ENCODE peak calls at places on chromosomes 16 and 17, in nine cellular contexts. One of them, this sample, is unnamed.

GRCh38 chr17:752620-753219 is 656 bp upstream of the GEMIN4 start:
- DNase-seq in non-pigmented ciliary epithelial cell: no peak
- DNase-seq in Daoy: peak
- DNase-seq in globus pallidus: no peak
- DNase-seq in stimulated activated CD4-positive, alpha-beta T cell treated with anti-CD3 and anti-CD28 coated beads, Interleukin-2, amount 100 ng/mL, for 24 hours: no peak
- DNase-seq in stimulated activated CD8-positive, alpha-beta memory T cell treated with anti-CD3 and anti-CD28 coated beads, Interleukin-12 subunit alpha, Interleukin-12 subunit beta, amount 100 ng/mL, for 1 hour: no peak
- DNase-seq in fibroblast of lung: peak
- DNase-seq in cardiac septum: no peak
- DNase-seq in effector CD8-positive, alpha-beta T cell: no peak
- DNase-seq in this sample: no peak

GRCh38 chr17:40284085-40284713 is 3.5 kb upstream of the CDC6 start:
- DNase-seq in stimulated activated CD8-positive, alpha-beta memory T cell treated with anti-CD3 and anti-CD28 coated beads, Interleukin-12 subunit alpha, Interleukin-12 subunit beta, amount 100 ng/mL, for 1 hour: no peak
- DNase-seq in cardiac septum: peak
- DNase-seq in fibroblast of lung: peak
- DNase-seq in effector CD8-positive, alpha-beta T cell: no peak
- DNase-seq in non-pigmented ciliary epithelial cell: peak
- DNase-seq in Daoy: peak
- DNase-seq in globus pallidus: no peak
- DNase-seq in stimulated activated CD4-positive, alpha-beta T cell treated with anti-CD3 and anti-CD28 coated beads, Interleukin-2, amount 100 ng/mL, for 24 hours: no peak
- DNase-seq in this sample: peak

GRCh38 chr17:58412910-58413630 is 4.3 kb downstream of the RNF43 start:
- DNase-seq in globus pallidus: no peak
- DNase-seq in cardiac septum: no peak
- DNase-seq in Daoy: peak
- DNase-seq in stimulated activated CD8-positive, alpha-beta memory T cell treated with anti-CD3 and anti-CD28 coated beads, Interleukin-12 subunit alpha, Interleukin-12 subunit beta, amount 100 ng/mL, for 1 hour: no peak
- DNase-seq in stimulated activated CD4-positive, alpha-beta T cell treated with anti-CD3 and anti-CD28 coated beads, Interleukin-2, amount 100 ng/mL, for 24 hours: no peak
- DNase-seq in fibroblast of lung: no peak
- DNase-seq in non-pigmented ciliary epithelial cell: no peak
- DNase-seq in effector CD8-positive, alpha-beta T cell: no peak
- DNase-seq in this sample: no peak

GRCh38 chr17:80116276-80116922 is 15.0 kb downstream of the GAA start:
- DNase-seq in stimulated activated CD8-positive, alpha-beta memory T cell treated with anti-CD3 and anti-CD28 coated beads, Interleukin-12 subunit alpha, Interleukin-12 subunit beta, amount 100 ng/mL, for 1 hour: no peak
- DNase-seq in non-pigmented ciliary epithelial cell: no peak
- DNase-seq in fibroblast of lung: no peak
- DNase-seq in globus pallidus: no peak
- DNase-seq in Daoy: no peak
- DNase-seq in stimulated activated CD4-positive, alpha-beta T cell treated with anti-CD3 and anti-CD28 coated beads, Interleukin-2, amount 100 ng/mL, for 24 hours: no peak
- DNase-seq in cardiac septum: no peak
- DNase-seq in effector CD8-positive, alpha-beta T cell: no peak
- DNase-seq in this sample: no peak

GRCh38 chr17:7843536-7844291 is 9.7 kb downstream of the KDM6B start:
- DNase-seq in effector CD8-positive, alpha-beta T cell: peak
- DNase-seq in globus pallidus: peak
- DNase-seq in Daoy: peak
- DNase-seq in non-pigmented ciliary epithelial cell: no peak
- DNase-seq in cardiac septum: peak
- DNase-seq in fibroblast of lung: peak
- DNase-seq in stimulated activated CD4-positive, alpha-beta T cell treated with anti-CD3 and anti-CD28 coated beads, Interleukin-2, amount 100 ng/mL, for 24 hours: peak
- DNase-seq in stimulated activated CD8-positive, alpha-beta memory T cell treated with anti-CD3 and anti-CD28 coated beads, Interleukin-12 subunit alpha, Interleukin-12 subunit beta, amount 100 ng/mL, for 1 hour: peak
- DNase-seq in this sample: peak

GRCh38 chr16:4803479-4804243 is 1.2 kb upstream of the ROGDI start:
- DNase-seq in stimulated activated CD4-positive, alpha-beta T cell treated with anti-CD3 and anti-CD28 coated beads, Interleukin-2, amount 100 ng/mL, for 24 hours: no peak
- DNase-seq in fibroblast of lung: no peak
- DNase-seq in Daoy: no peak
- DNase-seq in globus pallidus: no peak
- DNase-seq in effector CD8-positive, alpha-beta T cell: no peak
- DNase-seq in non-pigmented ciliary epithelial cell: no peak
- DNase-seq in stimulated activated CD8-positive, alpha-beta memory T cell treated with anti-CD3 and anti-CD28 coated beads, Interleukin-12 subunit alpha, Interleukin-12 subunit beta, amount 100 ng/mL, for 1 hour: no peak
- DNase-seq in cardiac septum: no peak
- DNase-seq in this sample: no peak

GRCh38 chr16:2473999-2474876 is 689 bp upstream of the TBC1D24 start:
- DNase-seq in stimulated activated CD8-positive, alpha-beta memory T cell treated with anti-CD3 and anti-CD28 coated beads, Interleukin-12 subunit alpha, Interleukin-12 subunit beta, amount 100 ng/mL, for 1 hour: no peak
- DNase-seq in stimulated activated CD4-positive, alpha-beta T cell treated with anti-CD3 and anti-CD28 coated beads, Interleukin-2, amount 100 ng/mL, for 24 hours: peak
- DNase-seq in Daoy: no peak
- DNase-seq in effector CD8-positive, alpha-beta T cell: peak
- DNase-seq in non-pigmented ciliary epithelial cell: no peak
- DNase-seq in fibroblast of lung: peak
- DNase-seq in globus pallidus: no peak
- DNase-seq in cardiac septum: no peak
- DNase-seq in this sample: no peak

GRCh38 chr16:77822656-77823055 is 34.3 kb downstream of the VAT1L start:
- DNase-seq in stimulated activated CD4-positive, alpha-beta T cell treated with anti-CD3 and anti-CD28 coated beads, Interleukin-2, amount 100 ng/mL, for 24 hours: no peak
- DNase-seq in stimulated activated CD8-positive, alpha-beta memory T cell treated with anti-CD3 and anti-CD28 coated beads, Interleukin-12 subunit alpha, Interleukin-12 subunit beta, amount 100 ng/mL, for 1 hour: no peak
- DNase-seq in non-pigmented ciliary epithelial cell: no peak
- DNase-seq in Daoy: no peak
- DNase-seq in globus pallidus: no peak
- DNase-seq in effector CD8-positive, alpha-beta T cell: no peak
- DNase-seq in fibroblast of lung: no peak
- DNase-seq in cardiac septum: no peak
- DNase-seq in this sample: no peak

GRCh38 chr16:75758215-75758614 is 31.9 kb upstream of the CPHXL start:
- DNase-seq in cardiac septum: no peak
- DNase-seq in Daoy: peak
- DNase-seq in effector CD8-positive, alpha-beta T cell: no peak
- DNase-seq in globus pallidus: no peak
- DNase-seq in stimulated activated CD8-positive, alpha-beta memory T cell treated with anti-CD3 and anti-CD28 coated beads, Interleukin-12 subunit alpha, Interleukin-12 subunit beta, amount 100 ng/mL, for 1 hour: no peak
- DNase-seq in stimulated activated CD4-positive, alpha-beta T cell treated with anti-CD3 and anti-CD28 coated beads, Interleukin-2, amount 100 ng/mL, for 24 hours: no peak
- DNase-seq in fibroblast of lung: peak
- DNase-seq in non-pigmented ciliary epithelial cell: peak
- DNase-seq in this sample: no peak

GRCh38 chr17:81519284-81520020 is 6.9 kb upstream of the ACTG1 start:
- DNase-seq in Daoy: peak
- DNase-seq in fibroblast of lung: no peak
- DNase-seq in stimulated activated CD8-positive, alpha-beta memory T cell treated with anti-CD3 and anti-CD28 coated beads, Interleukin-12 subunit alpha, Interleukin-12 subunit beta, amount 100 ng/mL, for 1 hour: peak
- DNase-seq in globus pallidus: no peak
- DNase-seq in effector CD8-positive, alpha-beta T cell: peak
- DNase-seq in stimulated activated CD4-positive, alpha-beta T cell treated with anti-CD3 and anti-CD28 coated beads, Interleukin-2, amount 100 ng/mL, for 24 hours: peak
- DNase-seq in non-pigmented ciliary epithelial cell: no peak
- DNase-seq in cardiac septum: peak
- DNase-seq in this sample: no peak

GRCh38 chr17:51590071-51590470 is 329.7 kb downstream of the UTP18 start:
- DNase-seq in effector CD8-positive, alpha-beta T cell: no peak
- DNase-seq in non-pigmented ciliary epithelial cell: no peak
- DNase-seq in cardiac septum: no peak
- DNase-seq in Daoy: no peak
- DNase-seq in globus pallidus: peak
- DNase-seq in fibroblast of lung: no peak
- DNase-seq in stimulated activated CD8-positive, alpha-beta memory T cell treated with anti-CD3 and anti-CD28 coated beads, Interleukin-12 subunit alpha, Interleukin-12 subunit beta, amount 100 ng/mL, for 1 hour: no peak
- DNase-seq in stimulated activated CD4-positive, alpha-beta T cell treated with anti-CD3 and anti-CD28 coated beads, Interleukin-2, amount 100 ng/mL, for 24 hours: no peak
- DNase-seq in this sample: no peak

GRCh38 chr17:15261063-15261817 is 3.9 kb downstream of the PMP22 start:
- DNase-seq in globus pallidus: peak
- DNase-seq in fibroblast of lung: peak
- DNase-seq in effector CD8-positive, alpha-beta T cell: no peak
- DNase-seq in stimulated activated CD8-positive, alpha-beta memory T cell treated with anti-CD3 and anti-CD28 coated beads, Interleukin-12 subunit alpha, Interleukin-12 subunit beta, amount 100 ng/mL, for 1 hour: no peak
- DNase-seq in non-pigmented ciliary epithelial cell: no peak
- DNase-seq in stimulated activated CD4-positive, alpha-beta T cell treated with anti-CD3 and anti-CD28 coated beads, Interleukin-2, amount 100 ng/mL, for 24 hours: no peak
- DNase-seq in Daoy: peak
- DNase-seq in cardiac septum: no peak
- DNase-seq in this sample: peak

GRCh38 chr16:27286446-27286845 is 17.9 kb upstream of the NSMCE1 start:
- DNase-seq in cardiac septum: no peak
- DNase-seq in stimulated activated CD8-positive, alpha-beta memory T cell treated with anti-CD3 and anti-CD28 coated beads, Interleukin-12 subunit alpha, Interleukin-12 subunit beta, amount 100 ng/mL, for 1 hour: no peak
- DNase-seq in effector CD8-positive, alpha-beta T cell: no peak
- DNase-seq in globus pallidus: peak
- DNase-seq in stimulated activated CD4-positive, alpha-beta T cell treated with anti-CD3 and anti-CD28 coated beads, Interleukin-2, amount 100 ng/mL, for 24 hours: no peak
- DNase-seq in non-pigmented ciliary epithelial cell: peak
- DNase-seq in fibroblast of lung: peak
- DNase-seq in Daoy: peak
- DNase-seq in this sample: no peak

GRCh38 chr16:83200005-83200779 is 573.4 kb downstream of the CDH13 start:
- DNase-seq in fibroblast of lung: peak
- DNase-seq in Daoy: peak
- DNase-seq in non-pigmented ciliary epithelial cell: no peak
- DNase-seq in cardiac septum: no peak
- DNase-seq in stimulated activated CD8-positive, alpha-beta memory T cell treated with anti-CD3 and anti-CD28 coated beads, Interleukin-12 subunit alpha, Interleukin-12 subunit beta, amount 100 ng/mL, for 1 hour: no peak
- DNase-seq in effector CD8-positive, alpha-beta T cell: no peak
- DNase-seq in stimulated activated CD4-positive, alpha-beta T cell treated with anti-CD3 and anti-CD28 coated beads, Interleukin-2, amount 100 ng/mL, for 24 hours: no peak
- DNase-seq in globus pallidus: peak
- DNase-seq in this sample: no peak

GRCh38 chr17:27466376-27466747 is 10.1 kb downstream of the KSR1 start:
- DNase-seq in stimulated activated CD8-positive, alpha-beta memory T cell treated with anti-CD3 and anti-CD28 coated beads, Interleukin-12 subunit alpha, Interleukin-12 subunit beta, amount 100 ng/mL, for 1 hour: no peak
- DNase-seq in effector CD8-positive, alpha-beta T cell: no peak
- DNase-seq in Daoy: no peak
- DNase-seq in fibroblast of lung: no peak
- DNase-seq in globus pallidus: no peak
- DNase-seq in cardiac septum: no peak
- DNase-seq in non-pigmented ciliary epithelial cell: no peak
- DNase-seq in stimulated activated CD4-positive, alpha-beta T cell treated with anti-CD3 and anti-CD28 coated beads, Interleukin-2, amount 100 ng/mL, for 24 hours: no peak
- DNase-seq in this sample: no peak

GRCh38 chr17:62140836-62141235 is 75.8 kb upstream of the MED13 start:
- DNase-seq in non-pigmented ciliary epithelial cell: no peak
- DNase-seq in globus pallidus: no peak
- DNase-seq in fibroblast of lung: no peak
- DNase-seq in stimulated activated CD4-positive, alpha-beta T cell treated with anti-CD3 and anti-CD28 coated beads, Interleukin-2, amount 100 ng/mL, for 24 hours: no peak
- DNase-seq in Daoy: no peak
- DNase-seq in cardiac septum: no peak
- DNase-seq in stimulated activated CD8-positive, alpha-beta memory T cell treated with anti-CD3 and anti-CD28 coated beads, Interleukin-12 subunit alpha, Interleukin-12 subunit beta, amount 100 ng/mL, for 1 hour: no peak
- DNase-seq in effector CD8-positive, alpha-beta T cell: no peak
- DNase-seq in this sample: no peak

GRCh38 chr17:83054518-83055125 is 24.8 kb upstream of the METRNL start:
- DNase-seq in cardiac septum: peak
- DNase-seq in stimulated activated CD4-positive, alpha-beta T cell treated with anti-CD3 and anti-CD28 coated beads, Interleukin-2, amount 100 ng/mL, for 24 hours: peak
- DNase-seq in Daoy: no peak
- DNase-seq in effector CD8-positive, alpha-beta T cell: no peak
- DNase-seq in non-pigmented ciliary epithelial cell: no peak
- DNase-seq in stimulated activated CD8-positive, alpha-beta memory T cell treated with anti-CD3 and anti-CD28 coated beads, Interleukin-12 subunit alpha, Interleukin-12 subunit beta, amount 100 ng/mL, for 1 hour: no peak
- DNase-seq in globus pallidus: no peak
- DNase-seq in fibroblast of lung: no peak
- DNase-seq in this sample: peak

GRCh38 chr17:4406386-4406785 is 27.4 kb upstream of the SPNS3 start:
- DNase-seq in fibroblast of lung: no peak
- DNase-seq in stimulated activated CD8-positive, alpha-beta memory T cell treated with anti-CD3 and anti-CD28 coated beads, Interleukin-12 subunit alpha, Interleukin-12 subunit beta, amount 100 ng/mL, for 1 hour: no peak
- DNase-seq in effector CD8-positive, alpha-beta T cell: no peak
- DNase-seq in stimulated activated CD4-positive, alpha-beta T cell treated with anti-CD3 and anti-CD28 coated beads, Interleukin-2, amount 100 ng/mL, for 24 hours: no peak
- DNase-seq in Daoy: no peak
- DNase-seq in globus pallidus: no peak
- DNase-seq in non-pigmented ciliary epithelial cell: no peak
- DNase-seq in cardiac septum: no peak
- DNase-seq in this sample: no peak

GRCh38 chr17:72560303-72561247 is 439.8 kb downstream of the SOX9 start:
- DNase-seq in stimulated activated CD4-positive, alpha-beta T cell treated with anti-CD3 and anti-CD28 coated beads, Interleukin-2, amount 100 ng/mL, for 24 hours: peak
- DNase-seq in non-pigmented ciliary epithelial cell: no peak
- DNase-seq in cardiac septum: no peak
- DNase-seq in fibroblast of lung: peak
- DNase-seq in globus pallidus: no peak
- DNase-seq in effector CD8-positive, alpha-beta T cell: no peak
- DNase-seq in Daoy: peak
- DNase-seq in stimulated activated CD8-positive, alpha-beta memory T cell treated with anti-CD3 and anti-CD28 coated beads, Interleukin-12 subunit alpha, Interleukin-12 subunit beta, amount 100 ng/mL, for 1 hour: peak
- DNase-seq in this sample: no peak

GRCh38 chr17:79042421-79043190 is 18.6 kb downstream of the C1QTNF1 start:
- DNase-seq in fibroblast of lung: no peak
- DNase-seq in effector CD8-positive, alpha-beta T cell: peak
- DNase-seq in globus pallidus: no peak
- DNase-seq in stimulated activated CD8-positive, alpha-beta memory T cell treated with anti-CD3 and anti-CD28 coated beads, Interleukin-12 subunit alpha, Interleukin-12 subunit beta, amount 100 ng/mL, for 1 hour: peak
- DNase-seq in Daoy: peak
- DNase-seq in cardiac septum: peak
- DNase-seq in non-pigmented ciliary epithelial cell: no peak
- DNase-seq in stimulated activated CD4-positive, alpha-beta T cell treated with anti-CD3 and anti-CD28 coated beads, Interleukin-2, amount 100 ng/mL, for 24 hours: peak
- DNase-seq in this sample: no peak

GRCh38 chr17:48715496-48716399 is 6.6 kb downstream of the PRAC1 start:
- DNase-seq in cardiac septum: no peak
- DNase-seq in stimulated activated CD8-positive, alpha-beta memory T cell treated with anti-CD3 and anti-CD28 coated beads, Interleukin-12 subunit alpha, Interleukin-12 subunit beta, amount 100 ng/mL, for 1 hour: no peak
- DNase-seq in stimulated activated CD4-positive, alpha-beta T cell treated with anti-CD3 and anti-CD28 coated beads, Interleukin-2, amount 100 ng/mL, for 24 hours: no peak
- DNase-seq in effector CD8-positive, alpha-beta T cell: no peak
- DNase-seq in non-pigmented ciliary epithelial cell: no peak
- DNase-seq in Daoy: no peak
- DNase-seq in globus pallidus: no peak
- DNase-seq in fibroblast of lung: no peak
- DNase-seq in this sample: no peak

GRCh38 chr17:45852535-45853297 is 8.0 kb downstream of the SPPL2C start:
- DNase-seq in Daoy: peak
- DNase-seq in stimulated activated CD8-positive, alpha-beta memory T cell treated with anti-CD3 and anti-CD28 coated beads, Interleukin-12 subunit alpha, Interleukin-12 subunit beta, amount 100 ng/mL, for 1 hour: peak
- DNase-seq in effector CD8-positive, alpha-beta T cell: peak
- DNase-seq in non-pigmented ciliary epithelial cell: peak
- DNase-seq in globus pallidus: peak
- DNase-seq in cardiac septum: no peak
- DNase-seq in fibroblast of lung: peak
- DNase-seq in stimulated activated CD4-positive, alpha-beta T cell treated with anti-CD3 and anti-CD28 coated beads, Interleukin-2, amount 100 ng/mL, for 24 hours: peak
- DNase-seq in this sample: no peak

GRCh38 chr17:76446449-76447231 is 6.3 kb downstream of the UBE2O start:
- DNase-seq in effector CD8-positive, alpha-beta T cell: no peak
- DNase-seq in fibroblast of lung: peak
- DNase-seq in stimulated activated CD8-positive, alpha-beta memory T cell treated with anti-CD3 and anti-CD28 coated beads, Interleukin-12 subunit alpha, Interleukin-12 subunit beta, amount 100 ng/mL, for 1 hour: no peak
- DNase-seq in Daoy: peak
- DNase-seq in globus pallidus: no peak
- DNase-seq in non-pigmented ciliary epithelial cell: peak
- DNase-seq in stimulated activated CD4-positive, alpha-beta T cell treated with anti-CD3 and anti-CD28 coated beads, Interleukin-2, amount 100 ng/mL, for 24 hours: no peak
- DNase-seq in cardiac septum: peak
- DNase-seq in this sample: no peak

GRCh38 chr17:68326681-68327080 is 35.4 kb downstream of the ARSG start:
- DNase-seq in globus pallidus: no peak
- DNase-seq in Daoy: no peak
- DNase-seq in stimulated activated CD8-positive, alpha-beta memory T cell treated with anti-CD3 and anti-CD28 coated beads, Interleukin-12 subunit alpha, Interleukin-12 subunit beta, amount 100 ng/mL, for 1 hour: no peak
- DNase-seq in cardiac septum: no peak
- DNase-seq in fibroblast of lung: no peak
- DNase-seq in non-pigmented ciliary epithelial cell: no peak
- DNase-seq in stimulated activated CD4-positive, alpha-beta T cell treated with anti-CD3 and anti-CD28 coated beads, Interleukin-2, amount 100 ng/mL, for 24 hours: no peak
- DNase-seq in effector CD8-positive, alpha-beta T cell: no peak
- DNase-seq in this sample: no peak

This sample was measured in coronary artery.